ENCODE peak calls at places on chromosomes 12 and 14, in five cellular contexts. V is IMR-90, W is PC-3, A is mammary epithelial cell, U is hepatocyte. R is an unnamed sample. For H4K20me1 and H3K4me1, the result is how much of the 10 kb centered on the place peaks cover.

GRCh38 chr12:43285248-43285647 is 266.8 kb downstream of the ADAMTS20 start:
- DNase-seq in V (peak), A (peak), U (no peak), W (peak), R (peak)

GRCh38 chr14:75425443-75425842 is 2.4 kb upstream of the JDP2 start:
- DNase-seq in A (no peak), V (peak), W (no peak), U (no peak), R (no peak)

GRCh38 chr12:130573235-130573634 is 142.9 kb downstream of the RIMBP2 start:
- DNase-seq in V (no peak), A (no peak), W (no peak), U (no peak), R (no peak)

GRCh38 chr12:6452908-6453630 is 1.2 kb downstream of the TAPBPL start:
- DNase-seq in U (no peak), W (no peak), V (no peak), A (no peak), R (peak)

GRCh38 chr12:125311050-125311449 is 245.8 kb downstream of the AACS start:
- DNase-seq in A (no peak), W (no peak), V (no peak), U (no peak), R (no peak)

GRCh38 chr12:95204141-95204866 is 13.0 kb downstream of the FGD6 start:
- DNase-seq in A (peak), U (peak), W (peak), V (peak), R (peak)

GRCh38 chr12:89228466-89228865 is 123.8 kb downstream of the DUSP6 start:
- DNase-seq in A (no peak), V (no peak), U (no peak), W (no peak), R (no peak)

GRCh38 chr12:121132601-121133481 is at the start of gene P2RX7:
- DNase-seq in U (peak), A (peak), W (peak), V (peak), R (peak)

GRCh38 chr12:120064054-120064940 is 52.3 kb downstream of the RAB35 start:
- DNase-seq in V (no peak), U (peak), A (no peak), W (no peak), R (peak)

GRCh38 chr14:101357038-101357437 is 204.3 kb upstream of the DIO3 start:
- DNase-seq in A (no peak), U (no peak), W (no peak), V (no peak), R (no peak)

GRCh38 chr12:47616440-47616839 is 89.4 kb downstream of the RPAP3 start:
- DNase-seq in A (no peak), V (no peak), W (no peak), U (no peak), R (no peak)

GRCh38 chr12:97837401-97837800 is 374.8 kb downstream of the RMST start:
- DNase-seq in W (peak), U (peak), A (peak), V (no peak), R (no peak)

GRCh38 chr14:55120466-55121144 is 8.4 kb upstream of the LGALS3 start:
- DNase-seq in W (no peak), A (no peak), U (no peak), V (no peak), R (peak)

GRCh38 chr12:69988601-69989194 is 163.7 kb downstream of the MYRFL start:
- DNase-seq in V (peak), W (peak), A (peak), U (peak), R (no peak)

GRCh38 chr12:5548152-5548933 is 116.4 kb downstream of the NTF3 start:
- DNase-seq in U (peak), A (no peak), V (no peak), W (no peak), R (no peak)

GRCh38 chr12:132222096-132222807 is 78.0 kb downstream of the NOC4L start:
- DNase-seq in V (peak), U (peak), W (peak), A (peak), R (peak)

GRCh38 chr14:101230851-101231550 is 327.5 kb upstream of the RTL1 start:
- DNase-seq in W (no peak), U (no peak), V (no peak), A (no peak), R (no peak)

GRCh38 chr12:1911598-1912575 is 6.6 kb downstream of the CACNA2D4 start:
- DNase-seq in W (no peak), U (peak), A (no peak), V (no peak), R (no peak)

GRCh38 chr14:35231207-35231755 is 60.9 kb upstream of the PSMA6 start:
- DNase-seq in A (no peak), V (no peak), U (no peak), W (no peak), R (no peak)

GRCh38 chr12:113385282-113385882 is 18.3 kb downstream of the SDS start:
- DNase-seq in U (no peak), W (no peak), A (no peak), V (no peak), R (no peak)

GRCh38 chr14:93978735-93979134 is 2.4 kb upstream of the ASB2 start:
- DNase-seq in U (no peak), V (no peak), A (no peak), W (no peak), R (no peak)

GRCh38 chr12:90622431-90622830 is 332.5 kb downstream of the CCER1 start:
- DNase-seq in V (peak), U (no peak), A (no peak), W (no peak), R (no peak)

GRCh38 chr14:102138935-102139247 is 806 bp upstream of the WDR20 start:
- DNase-seq in W (no peak), V (no peak), A (no peak), U (no peak), R (no peak)

GRCh38 chr12:81181701-81182100 is 103.8 kb downstream of the ACSS3 start:
- DNase-seq in V (no peak), U (no peak), A (no peak), W (no peak), R (no peak)

GRCh38 chr12:56551070-56551469 is 29.4 kb downstream of the RBMS2 start:
- DNase-seq in W (no peak), V (no peak), A (no peak), U (no peak), R (no peak)

GRCh38 chr14:32925439-32925838 is 13.2 kb upstream of the NPAS3 start:
- DNase-seq in W (no peak), A (no peak), V (no peak), U (no peak), R (no peak)

GRCh38 chr14:40371011-40371410 is 938.8 kb upstream of the FBXO33 start:
- DNase-seq in V (no peak), A (no peak), W (peak), U (no peak), R (no peak)

GRCh38 chr14:21486640-21487087 is 9.7 kb downstream of the TOX4 start:
- DNase-seq in A (no peak), U (no peak), W (no peak), V (peak), R (no peak)

GRCh38 chr12:31227401-31227981 is 98.5 kb downstream of the SINHCAF start:
- DNase-seq in V (no peak), W (no peak), U (no peak), A (no peak), R (no peak)

GRCh38 chr14:22915886-22916521 is 2.9 kb downstream of the RBM23 start:
- DNase-seq in A (no peak), V (no peak), U (no peak), W (no peak), R (no peak)

GRCh38 chr12:132804426-132804861 is 24.2 kb downstream of the GOLGA3 start:
- DNase-seq in U (peak), W (peak), A (peak), V (no peak), R (no peak)

GRCh38 chr12:70190252-70191010 is 52.8 kb upstream of the CNOT2 start:
- DNase-seq in A (peak), V (peak), W (peak), U (no peak), R (peak)

GRCh38 chr14:55701638-55702037 is 121.6 kb downstream of the KTN1 start:
- DNase-seq in U (no peak), V (peak), A (peak), W (peak), R (no peak)

GRCh38 chr12:75692883-75693282 is 181.5 kb upstream of the KRR1 start:
- DNase-seq in A (no peak), W (no peak), U (no peak), V (peak), R (no peak)

GRCh38 chr14:89936654-89937185 is 17.8 kb downstream of the EFCAB11 start:
- DNase-seq in V (no peak), W (peak), U (no peak), A (no peak), R (no peak)

DNA sequence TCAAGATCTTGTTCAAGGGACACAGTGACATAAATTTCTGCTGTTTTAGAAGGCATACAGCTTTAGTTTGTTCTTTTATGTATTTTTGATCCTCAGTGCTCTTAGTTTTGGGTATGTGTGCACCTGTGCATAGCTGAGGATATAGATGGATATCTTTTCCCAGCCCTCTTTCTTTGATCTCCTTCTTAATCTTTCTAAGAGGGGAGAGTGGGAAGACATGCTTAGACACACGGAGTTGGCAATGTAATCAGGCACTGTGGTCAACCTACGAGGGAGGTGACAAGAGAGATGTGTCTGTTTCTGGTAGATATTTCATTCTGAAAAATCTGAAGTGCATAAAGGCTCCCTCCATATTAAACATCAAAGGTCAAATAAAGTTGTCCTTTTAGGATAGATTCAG is 340.6 kb downstream of the TMEM132D start:
- DNase-seq in W (no peak), A (no peak), U (no peak), V (no peak), R (no peak)
- H3K4me2 ChIP-seq in W (no peak), A (no peak), U (no peak), V (no peak), R (no peak)

GRCh38 chr14:69808919-69809808 is 12.1 kb upstream of the SLC10A1 start:
- DNase-seq in W (no peak), V (no peak), A (no peak), U (peak), R (no peak)
- H4K20me1 ChIP-seq in W (under half), V (under half), A (under half), U (under half), R (under half)

GRCh38 chr14:95831041-95831440 is 45.6 kb upstream of the TUNAR start:
- DNase-seq in W (no peak), V (no peak), A (no peak), U (no peak), R (no peak)

GRCh38 chr14:95834491-95834890 is 42.1 kb upstream of the TUNAR start:
- DNase-seq in A (no peak), V (no peak), U (no peak), W (no peak), R (no peak)

GRCh38 chr14:95833429-95833828 is 43.2 kb upstream of the TUNAR start:
- DNase-seq in U (no peak), V (no peak), A (no peak), W (no peak), R (no peak)

GRCh38 chr14:95830386-95830785 is 46.2 kb upstream of the TUNAR start:
- DNase-seq in W (no peak), V (no peak), A (no peak), U (no peak), R (no peak)

DNA sequence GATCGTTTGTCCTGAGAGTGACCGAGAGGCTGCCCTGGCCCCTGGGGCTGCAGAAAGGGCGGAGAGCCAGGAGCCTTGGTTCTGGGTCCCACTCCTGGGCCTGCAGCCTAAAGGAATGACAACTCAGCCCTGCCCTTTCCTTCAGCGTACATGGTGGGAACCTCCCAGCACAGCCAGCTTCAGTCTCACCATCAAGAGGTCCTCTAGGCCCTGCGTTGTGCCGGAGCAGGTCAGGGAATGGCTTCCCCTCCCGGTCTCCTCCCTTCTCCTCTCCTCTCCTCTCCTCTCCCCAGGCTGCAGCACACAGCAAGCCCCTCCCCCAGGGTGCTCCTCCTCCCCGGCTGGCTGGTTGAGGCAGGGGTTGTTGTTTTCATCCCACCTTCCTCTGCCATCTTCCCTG is 44.6 kb upstream of the TUNAR start:
- DNase-seq in V (no peak), A (no peak), W (no peak), U (no peak), R (no peak)
- H3K4me1 ChIP-seq in V (under half), A (under half), W (under half), U (under half), R (under half)

DNA sequence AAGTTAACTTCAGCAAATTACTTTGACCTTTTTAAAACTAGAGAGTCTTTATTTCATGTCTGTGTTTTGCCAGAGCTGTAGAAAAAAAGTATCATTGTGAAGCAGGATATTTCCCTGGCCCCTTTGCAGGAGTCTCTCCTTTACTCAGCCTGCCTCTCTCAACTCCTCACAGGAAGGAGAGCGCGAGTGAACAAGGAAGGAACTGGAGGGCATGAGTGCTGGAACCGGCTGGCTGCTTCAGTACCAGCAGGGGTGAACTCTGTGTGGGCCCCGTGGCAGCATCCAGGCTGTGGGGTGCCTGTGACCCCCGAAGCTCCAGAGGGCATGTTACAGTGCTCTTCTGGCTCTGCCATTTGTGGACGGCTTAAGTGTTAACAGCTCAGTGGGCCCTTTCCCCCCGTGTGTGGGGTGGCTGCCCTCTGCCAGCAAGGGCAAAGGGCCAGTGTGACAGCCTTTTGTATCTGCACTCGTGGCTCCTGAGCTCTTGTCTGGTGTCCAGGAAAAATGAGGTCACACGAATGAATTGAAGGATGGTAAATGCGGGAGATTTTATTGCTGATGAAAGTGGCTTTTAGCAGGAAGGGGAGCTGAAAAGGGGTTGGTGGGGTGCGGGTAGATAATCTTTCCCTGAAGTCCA is 76.6 kb upstream of the KCNH3 start:
- DNase-seq in W (no peak), A (no peak), U (no peak), V (no peak), R (no peak)
- H3K4me2 ChIP-seq in W (no peak), A (no peak), U (no peak), V (no peak), R (no peak)

DNA sequence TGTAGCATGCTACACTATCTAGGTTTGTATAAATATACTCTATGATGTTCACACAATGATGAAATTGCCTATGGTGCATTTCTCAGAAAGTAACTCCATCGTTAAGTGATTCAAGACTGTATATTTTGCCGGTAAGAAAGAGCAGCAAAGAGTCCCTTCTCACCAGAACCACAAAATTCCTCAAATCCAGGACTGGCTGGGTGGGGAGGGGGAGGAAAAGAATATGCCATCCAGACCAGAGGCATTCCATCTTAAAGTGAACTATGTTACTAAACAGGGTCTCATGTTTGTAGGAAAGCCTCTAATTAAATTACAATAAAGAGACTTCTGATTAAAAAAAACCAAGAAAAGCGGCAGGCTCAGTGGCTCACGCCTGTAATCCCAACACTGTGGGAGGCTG is 11.5 kb downstream of the UBE2N start:
- DNase-seq in U (no peak), V (no peak), A (no peak), W (no peak), R (no peak)
- H4K20me1 ChIP-seq in U (half or more), V (half or more), A (under half), W (half or more), R (half or more)

DNA sequence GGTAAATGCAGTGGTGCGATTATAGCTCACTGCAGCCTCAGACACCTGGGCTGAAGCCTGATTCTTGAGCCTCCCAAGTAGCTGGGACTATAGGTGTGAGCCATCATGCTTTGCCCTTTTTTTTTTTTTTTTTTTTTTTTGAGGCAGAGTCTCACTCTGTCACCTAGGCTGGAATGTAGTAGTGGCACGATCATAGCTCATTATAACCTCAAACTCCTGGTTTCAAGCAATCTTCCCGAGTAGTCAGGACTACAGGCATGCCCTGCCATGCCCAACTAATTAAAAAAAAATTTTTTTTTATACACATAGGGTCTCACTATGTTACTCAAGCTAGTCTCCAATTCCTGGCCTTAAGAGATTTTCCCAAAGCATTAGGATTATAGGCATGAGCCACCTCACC is 6.9 kb downstream of the ATP2A2 start:
- DNase-seq in V (no peak), A (peak), U (no peak), W (no peak), R (no peak)
- H3K4me1 ChIP-seq in V (under half), A (under half), U (under half), W (under half), R (under half)

GRCh38 chr12:33676866-33677265 is 237.2 kb upstream of the SYT10 start:
- DNase-seq in W (peak), V (no peak), U (no peak), A (no peak), R (no peak)
- H3K4me2 ChIP-seq in W (no peak), V (no peak), U (no peak), A (no peak), R (no peak)

GRCh38 chr14:61385002-61385685 is 63.8 kb downstream of the PRKCH start:
- DNase-seq in V (no peak), U (no peak), A (no peak), W (no peak), R (no peak)

GRCh38 chr14:61382842-61383241 is 61.5 kb downstream of the PRKCH start:
- DNase-seq in V (no peak), U (no peak), A (no peak), W (no peak), R (no peak)

GRCh38 chr14:61381589-61381988 is 60.2 kb downstream of the PRKCH start:
- DNase-seq in A (peak), U (no peak), W (no peak), V (no peak), R (peak)

GRCh38 chr14:61379639-61380184 is 58.3 kb downstream of the PRKCH start:
- DNase-seq in W (no peak), A (no peak), V (no peak), U (no peak), R (no peak)

GRCh38 chr14:61380984-61381383 is 59.6 kb downstream of the PRKCH start:
- DNase-seq in W (peak), U (no peak), A (no peak), V (no peak), R (peak)
- H4K20me1 ChIP-seq in W (under half), U (under half), A (under half), V (under half), R (under half)

R was measured in PC-9.